ENCODE peak calls at places on chromosome 6, in five cellular contexts. G is esophagus muscularis mucosa, Q is colonic mucosa, O is stomach, N is lung. A is an unnamed sample.

GRCh38 chr6:108145639-108146038 is 20.2 kb upstream of the NR2E1 start:
- DNase-seq in Q (no peak), G (no peak), N (no peak), O (no peak), A (no peak)

GRCh38 chr6:127215931-127216330 is 50.7 kb upstream of the RNF146 start:
- DNase-seq in Q (no peak), O (no peak), G (no peak), N (no peak), A (no peak)

GRCh38 chr6:137901454-137901853 is 34.4 kb downstream of the TNFAIP3 start:
- DNase-seq in Q (no peak), O (no peak), G (no peak), N (no peak), A (no peak)

GRCh38 chr6:140544431-140544830 is 1170.0 kb upstream of the CITED2 start:
- DNase-seq in Q (no peak), N (no peak), G (no peak), O (no peak), A (no peak)

GRCh38 chr6:55869731-55870130 is 5.7 kb downstream of the BMP5 start:
- DNase-seq in Q (no peak), O (no peak), N (no peak), G (no peak), A (no peak)

GRCh38 chr6:37488464-37488863 is 11.2 kb downstream of the CCDC167 start:
- DNase-seq in G (no peak), N (no peak), Q (no peak), O (no peak), A (no peak)

GRCh38 chr6:150145830-150146229 is 3.0 kb downstream of the PPP1R14C start:
- DNase-seq in G (no peak), Q (no peak), N (no peak), O (no peak), A (no peak)

GRCh38 chr6:16334671-16335070 is 96.3 kb downstream of the GMPR start:
- DNase-seq in N (peak; percentile 43), G (no peak), O (no peak), Q (peak; percentile 57), A (peak; percentile 91)

GRCh38 chr6:32492351-32492750 is 37.7 kb downstream of the HLA-DRB5 start:
- DNase-seq in G (no peak), N (no peak), O (no peak), Q (no peak), A (no peak)

GRCh38 chr6:167137881-167138280 is 15.0 kb downstream of the CCR6 start:
- DNase-seq in Q (no peak), N (no peak), G (no peak), O (no peak), A (no peak)

GRCh38 chr6:38435330-38435729 is 204.4 kb downstream of the BTBD9 start:
- DNase-seq in N (no peak), Q (no peak), O (no peak), G (no peak), A (no peak)

GRCh38 chr6:31567531-31568370 is 4.3 kb upstream of the LTA start:
- DNase-seq in O (no peak), Q (no peak), N (no peak), G (no peak), A (no peak)

GRCh38 chr6:139732451-139732850 is 358.0 kb upstream of the CITED2 start:
- DNase-seq in Q (peak; percentile 34), O (no peak), N (no peak), G (no peak), A (peak; percentile 85)

GRCh38 chr6:33771342-33772113 is 17.4 kb downstream of the LEMD2 start:
- DNase-seq in Q (peak; percentile 56), O (peak; percentile 77), N (peak; percentile 63), G (no peak), A (peak; percentile 100)

GRCh38 chr6:160078883-160079685 is 42.5 kb upstream of the SLC22A1 start:
- DNase-seq in G (no peak), N (no peak), O (no peak), Q (no peak), A (no peak)

GRCh38 chr6:90044833-90045337 is 150.6 kb downstream of the GJA10 start:
- DNase-seq in G (no peak), O (no peak), Q (no peak), N (no peak), A (peak; percentile 74)

GRCh38 chr6:11067348-11067747 is 23.2 kb upstream of the ELOVL2 start:
- DNase-seq in Q (no peak), O (peak; percentile 55), G (no peak), N (no peak), A (no peak)

GRCh38 chr6:38434051-38434450 is 205.7 kb downstream of the BTBD9 start:
- DNase-seq in G (no peak), N (no peak), Q (no peak), O (no peak), A (no peak)

GRCh38 chr6:100446922-100447899 is 17.5 kb downstream of the SIM1 start:
- DNase-seq in G (peak; percentile 91), Q (no peak), O (no peak), N (no peak), A (no peak)

GRCh38 chr6:168695701-168696100 is 254.7 kb downstream of the SMOC2 start:
- DNase-seq in G (no peak), N (no peak), O (no peak), Q (no peak), A (no peak)

GRCh38 chr6:63368347-63368746 is 48.6 kb upstream of the LGSN start:
- DNase-seq in Q (no peak), N (no peak), O (no peak), G (no peak), A (no peak)

GRCh38 chr6:39899540-39900295 is 34.5 kb downstream of the MOCS1 start:
- DNase-seq in Q (no peak), G (no peak), N (no peak), O (no peak), A (no peak)

GRCh38 chr6:25107218-25107617 is 171.5 kb upstream of the RIPOR2 start:
- DNase-seq in N (no peak), Q (no peak), G (no peak), O (no peak), A (no peak)

GRCh38 chr6:136920216-136920857 is 1.8 kb upstream of the SLC35D3 start:
- DNase-seq in O (no peak), Q (no peak), G (peak; percentile 79), N (no peak), A (no peak)

GRCh38 chr6:169646906-169647567 is 54.8 kb downstream of the WDR27 start:
- DNase-seq in G (no peak), O (no peak), Q (no peak), N (peak; percentile 58), A (no peak)

GRCh38 chr6:84284428-84285033 is 57.1 kb upstream of the CEP162 start:
- DNase-seq in O (no peak), G (no peak), Q (no peak), N (no peak), A (peak; percentile 72)
- TF ChIP-seq CTCF in O (no peak), G (peak; percentile 32), Q (no peak), N (no peak), A (peak; percentile 82)

GRCh38 chr6:158751842-158752424 is 67.2 kb downstream of the EZR start:
- DNase-seq in Q (peak; percentile 62), N (no peak), O (no peak), G (no peak), A (no peak)
- H3K4me3 ChIP-seq in Q (no peak overlapping the region), N (no peak overlapping the region), O (no peak overlapping the region), G (no peak overlapping the region), A (no peak overlapping the region)

DNA sequence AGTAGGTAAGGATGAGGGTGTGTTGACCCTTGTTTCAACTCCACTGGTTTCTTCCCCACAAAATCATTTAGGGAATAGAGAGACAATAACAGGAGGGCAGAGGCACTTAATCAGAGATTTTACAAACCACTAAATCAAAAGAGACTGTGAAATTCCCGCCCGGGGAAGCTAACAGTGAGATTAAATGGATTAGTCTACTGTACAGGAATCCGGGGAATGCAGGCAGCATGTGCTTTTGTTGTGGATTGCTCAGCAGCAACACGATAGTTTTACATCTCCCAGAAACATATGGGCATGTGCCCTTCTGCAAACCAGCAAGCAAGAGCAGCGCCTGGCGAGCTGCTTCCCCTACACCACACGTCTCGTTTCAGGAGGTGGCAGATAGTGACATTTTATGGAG is 382.2 kb downstream of the CD83 start:
- DNase-seq in N (no peak), Q (no peak), G (no peak), O (no peak), A (peak; percentile 86)
- TF ChIP-seq CTCF in N (no peak), Q (no peak), G (no peak), O (no peak), A (no peak)

GRCh38 chr6:147207851-147208754 is 3.9 kb downstream of the STXBP5 start:
- DNase-seq in Q (no peak), G (no peak), O (no peak), N (no peak), A (no peak)
- H3K4me3 ChIP-seq in Q (peak overlapping the region; percentile 5), G (peak overlapping the region; percentile 11), O (peak overlapping the region; percentile 14), N (no peak overlapping the region), A (peak overlapping the region; percentile 22)

GRCh38 chr6:111777357-111777756 is 95.9 kb downstream of the FYN start:
- DNase-seq in O (no peak), G (no peak), N (no peak), Q (no peak), A (no peak)
- TF ChIP-seq CTCF in O (no peak), G (no peak), N (no peak), Q (no peak), A (no peak)

GRCh38 chr6:47727391-47727790 is 29.0 kb downstream of the ADGRF4 start:
- DNase-seq in O (no peak), Q (no peak), N (no peak), G (no peak), A (no peak)
- H3K4me3 ChIP-seq in O (no peak overlapping the region), Q (no peak overlapping the region), N (no peak overlapping the region), G (no peak overlapping the region), A (no peak overlapping the region)

DNA sequence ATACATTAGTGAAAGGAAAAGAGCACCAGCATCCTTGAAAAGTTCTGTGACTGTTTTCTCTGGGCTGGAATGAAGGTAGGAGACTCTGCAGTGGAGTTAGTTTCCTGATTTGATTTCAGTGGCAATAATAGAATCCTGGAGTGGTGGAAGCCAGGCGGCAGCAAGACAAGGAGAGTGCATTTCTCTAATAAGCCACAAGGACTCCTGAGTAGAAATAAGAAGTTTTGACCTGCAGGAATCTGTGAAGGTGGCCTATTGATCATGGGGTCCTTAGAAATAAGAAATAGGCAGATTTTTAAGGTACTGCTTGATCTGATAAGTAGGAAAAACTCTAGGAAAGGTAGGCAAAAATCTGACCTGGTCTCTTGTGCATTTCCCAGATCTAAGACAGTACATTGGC is 68.4 kb upstream of the ELOVL5 start:
- DNase-seq in N (no peak), G (no peak), Q (no peak), O (no peak), A (no peak)
- TF ChIP-seq CTCF in N (no peak), G (no peak), Q (no peak), O (no peak), A (peak; percentile 28)

GRCh38 chr6:30076333-30076732 is 764 bp upstream of the RNF39 start:
- DNase-seq in Q (no peak), O (no peak), N (no peak), G (no peak), A (no peak)
- H3K4me3 ChIP-seq in Q (no peak overlapping the region), O (no peak overlapping the region), N (no peak overlapping the region), G (no peak overlapping the region), A (no peak overlapping the region)

A was measured in choroid plexus epithelial cell.